ENCODE peak calls at places on chromosome 7, in eight cellular contexts. N, T, D, B, R, X, K and O are unnamed samples.

GRCh38 chr7:2269468-2270460 is 27.7 kb downstream of the NUDT1 start:
- DNase-seq in R (no peak), B (no peak), T (no peak), N (no peak), D (no peak), K (no peak), X (no peak), O (no peak)

GRCh38 chr7:5574770-5575269 is 151.2 kb upstream of the TNRC18 start:
- DNase-seq in N (no peak), D (peak; percentile 87), B (no peak), R (no peak), T (peak; percentile 70), K (no peak), X (no peak), O (no peak)

GRCh38 chr7:135164357-135165021 is 6.0 kb downstream of the CYREN start:
- DNase-seq in R (no peak), T (no peak), X (no peak), N (no peak), K (no peak), D (no peak), B (no peak), O (no peak)

GRCh38 chr7:115088938-115089337 is 167.0 kb downstream of the MDFIC start:
- DNase-seq in D (no peak), X (no peak), K (no peak), R (no peak), T (no peak), N (no peak), B (no peak), O (no peak)

GRCh38 chr7:2111568-2111967 is 121.2 kb downstream of the MAD1L1 start:
- DNase-seq in B (no peak), N (no peak), K (no peak), T (no peak), D (no peak), R (no peak), X (no peak), O (no peak)

GRCh38 chr7:110877086-110877485 is 213.8 kb upstream of the LRRN3 start:
- DNase-seq in X (no peak), K (no peak), R (no peak), N (no peak), T (no peak), B (no peak), D (no peak), O (no peak)

GRCh38 chr7:135169936-135170222 is 628 bp downstream of the CYREN start:
- DNase-seq in D (no peak), N (no peak), R (no peak), T (no peak), X (no peak), K (no peak), B (no peak), O (no peak)

GRCh38 chr7:8226526-8226925 is 35.4 kb downstream of the ICA1 start:
- DNase-seq in R (no peak), X (no peak), B (no peak), D (no peak), N (no peak), K (no peak), T (no peak), O (no peak)

GRCh38 chr7:605661-606450 is 86.2 kb upstream of the PDGFA start:
- DNase-seq in D (no peak), B (no peak), X (no peak), R (no peak), T (no peak), K (no peak), N (no peak), O (no peak)

GRCh38 chr7:604884-605531 is 85.4 kb upstream of the PDGFA start:
- DNase-seq in B (no peak), T (no peak), R (no peak), N (no peak), K (no peak), D (peak; percentile 57), X (no peak), O (no peak)

GRCh38 chr7:603152-603941 is 83.7 kb upstream of the PDGFA start:
- DNase-seq in R (no peak), K (no peak), B (no peak), T (no peak), X (no peak), N (no peak), D (peak; percentile 58), O (no peak)

GRCh38 chr7:602341-603141 is 82.9 kb upstream of the PDGFA start:
- DNase-seq in X (peak; percentile 21), K (no peak), R (no peak), B (no peak), T (peak; percentile 40), N (peak; percentile 67), D (peak; percentile 87), O (no peak)

DNA sequence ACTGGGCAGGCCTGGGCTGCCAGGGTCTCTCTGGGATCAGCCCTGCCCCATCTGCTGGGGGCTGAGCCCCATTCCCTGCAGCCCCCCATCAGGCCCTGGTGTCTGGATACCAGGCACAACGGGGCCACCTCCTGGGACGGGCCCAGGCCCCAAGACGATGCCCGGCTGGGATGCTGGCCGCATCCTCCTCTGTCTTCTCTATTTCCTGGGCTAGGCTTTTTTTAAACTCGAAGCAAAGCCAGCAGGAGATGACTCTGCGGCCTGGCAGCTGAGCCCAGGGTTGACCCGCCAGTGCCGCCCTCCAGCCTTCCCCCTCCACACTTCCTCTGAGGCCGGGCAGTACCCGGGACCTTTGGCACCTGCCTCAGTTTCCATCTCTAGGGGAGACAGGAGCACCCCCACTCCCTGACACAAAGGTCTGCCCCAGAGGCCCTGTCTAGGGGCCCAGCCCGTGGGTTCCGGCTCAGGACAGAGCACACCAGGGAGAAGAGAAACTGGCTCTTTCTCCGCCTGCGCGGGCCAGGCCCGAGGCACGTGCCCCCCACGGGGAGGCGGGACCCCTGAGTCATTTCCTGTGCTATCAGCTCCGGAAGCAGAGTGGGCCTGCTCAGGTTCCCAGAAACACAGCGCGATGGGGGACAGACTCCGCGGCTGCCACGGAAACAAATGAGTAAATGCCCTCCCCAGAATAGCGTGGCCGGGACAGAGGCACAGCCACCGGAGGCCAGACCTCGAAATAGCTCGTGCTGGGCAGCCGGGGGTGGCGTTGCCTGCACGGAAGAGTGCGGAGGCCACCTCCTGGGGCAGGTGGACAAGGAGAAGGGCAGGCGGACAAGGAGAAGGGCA is 84.6 kb upstream of the PDGFA start:
- DNase-seq in B (peak; percentile 45), X (peak; percentile 82), T (no peak), D (peak; percentile 75), N (peak; percentile 84), R (no peak), K (no peak), O (no peak)
- H3K4me3 ChIP-seq in B (no peak overlapping the region), X (no peak overlapping the region), T (no peak overlapping the region), D (peak overlapping the region; percentile 41), N (peak overlapping the region; percentile 6), R (no peak overlapping the region), K (no peak overlapping the region), O (peak overlapping the region; percentile 29)

GRCh38 chr7:73769481-73770001 is 529 bp downstream of the CLDN3 start:
- DNase-seq in N (no peak), R (no peak), T (no peak), B (no peak), D (peak; percentile 1), X (no peak), K (no peak), O (no peak)

GRCh38 chr7:73770860-73771665 is 993 bp upstream of the CLDN3 start:
- DNase-seq in K (no peak), N (no peak), T (no peak), D (peak; percentile 7), B (no peak), X (no peak), R (no peak), O (no peak)

GRCh38 chr7:73768661-73769480 is 1.2 kb downstream of the CLDN3 start:
- DNase-seq in K (no peak), N (no peak), T (peak; percentile 38), D (peak; percentile 4), X (no peak), R (no peak), B (no peak), O (no peak)

GRCh38 chr7:73766556-73767229 is 3.4 kb downstream of the CLDN3 start:
- DNase-seq in D (no peak), N (no peak), R (no peak), K (no peak), T (no peak), X (peak; percentile 55), B (peak; percentile 58), O (no peak)

DNA sequence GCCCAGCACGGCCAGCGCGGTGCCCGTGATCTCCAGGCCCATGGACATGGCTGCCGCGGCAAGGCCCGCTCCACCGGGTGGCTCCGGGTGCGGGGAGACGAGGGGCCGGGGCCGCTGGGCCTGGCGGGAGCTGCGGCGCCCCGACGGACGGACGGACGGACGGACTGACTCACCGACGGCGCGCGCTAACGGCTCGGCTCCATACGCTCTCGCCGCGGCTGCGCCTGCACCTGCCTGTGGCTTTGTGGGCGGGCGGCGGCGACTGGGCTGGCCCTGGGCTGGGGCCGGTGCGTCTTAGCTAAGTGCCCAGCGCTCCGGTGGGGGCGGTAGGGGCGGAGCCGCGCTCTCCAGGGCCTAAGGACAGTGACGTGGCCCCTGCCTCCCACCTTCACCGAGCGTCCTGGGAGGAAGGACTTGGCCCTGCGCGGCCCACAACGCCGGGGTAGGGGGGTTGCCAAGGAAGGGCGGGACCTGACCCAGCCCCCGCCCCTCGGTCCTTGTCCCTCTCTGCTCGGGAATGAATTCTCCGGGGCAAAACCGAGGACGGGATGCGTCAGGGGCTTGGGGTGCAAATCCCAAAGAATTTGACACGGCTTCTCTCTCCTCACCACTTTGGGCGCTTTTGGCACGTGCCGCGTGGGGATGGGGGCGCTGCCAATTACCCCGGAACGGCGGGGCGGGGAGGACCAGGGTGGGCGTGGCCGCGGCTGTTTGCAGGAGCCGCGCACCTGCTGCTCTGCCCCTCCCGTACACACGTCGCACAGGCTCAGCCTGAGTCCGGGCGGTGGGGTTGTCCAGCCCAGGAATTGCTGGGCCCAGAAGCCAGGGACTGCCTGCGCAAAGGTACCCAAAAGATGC is at the start of gene CLDN3:
- DNase-seq in B (peak; percentile 83), R (peak; percentile 73), K (no peak), N (no peak), D (peak; percentile 13), X (peak; percentile 94), T (peak; percentile 94), O (no peak)
- TF ChIP-seq POLR2AphosphoS5 in B (peak; percentile 64), R (peak; percentile 86), K (no peak), N (peak; percentile 64), D (no peak), X (peak; percentile 82), T (peak; percentile 87), O (no peak)

GRCh38 chr7:47326808-47327207 is 255.1 kb downstream of the TNS3 start:
- DNase-seq in D (no peak), R (no peak), T (no peak), N (peak; percentile 73), X (no peak), B (no peak), K (no peak), O (no peak)

GRCh38 chr7:47327306-47327697 is 254.6 kb downstream of the TNS3 start:
- DNase-seq in R (no peak), B (no peak), X (no peak), N (no peak), D (no peak), K (no peak), T (no peak), O (no peak)

GRCh38 chr7:47325337-47325736 is 256.6 kb downstream of the TNS3 start:
- DNase-seq in B (no peak), X (no peak), D (no peak), K (no peak), N (no peak), R (no peak), T (no peak), O (no peak)

GRCh38 chr7:47327698-47328391 is 254.1 kb downstream of the TNS3 start:
- DNase-seq in N (peak; percentile 92), R (no peak), K (no peak), T (peak; percentile 92), B (peak; percentile 71), D (no peak), X (peak; percentile 79), O (peak; percentile 86)

DNA sequence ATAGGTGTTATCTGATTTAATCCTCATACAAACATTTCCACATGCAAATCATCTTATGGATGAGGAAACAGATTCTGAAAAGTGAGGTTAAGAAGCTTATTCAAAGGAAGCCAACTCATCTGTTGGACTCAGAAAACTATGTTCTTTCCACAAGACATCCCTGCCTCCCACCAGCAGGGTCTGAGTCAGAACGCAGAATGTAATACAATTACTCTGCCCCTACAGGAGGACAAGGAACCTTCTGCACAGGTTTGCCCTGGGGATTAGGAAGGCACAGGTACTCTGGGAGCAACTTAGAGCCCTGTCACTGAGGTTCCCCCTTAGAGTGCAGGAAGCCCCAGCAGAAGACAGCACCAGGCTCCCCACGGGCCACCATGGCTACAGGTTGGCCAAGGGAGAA is 255.7 kb downstream of the TNS3 start:
- DNase-seq in X (no peak), D (no peak), K (no peak), T (peak; percentile 40), N (no peak), B (no peak), R (no peak), O (no peak)
- H3K4me1 ChIP-seq in X (peaks cover 38% of the 10 kb centered on the region), D (peaks cover 3% of the 10 kb centered on the region), K (peaks cover 44% of the 10 kb centered on the region), T (peaks cover 23% of the 10 kb centered on the region), N (peaks cover 58% of the 10 kb centered on the region), B (peaks cover 11% of the 10 kb centered on the region), R (peaks cover 12% of the 10 kb centered on the region), O (peaks cover 53% of the 10 kb centered on the region)

GRCh38 chr7:27116019-27116411 is 13.5 kb upstream of the HOXA2 start:
- DNase-seq in K (no peak), N (no peak), D (no peak), X (no peak), R (no peak), B (no peak), T (no peak), O (no peak)

GRCh38 chr7:27117687-27118491 is 12.7 kb downstream of the HOXA4 start:
- DNase-seq in N (peak; percentile 64), K (no peak), R (no peak), T (peak; percentile 75), B (no peak), D (no peak), X (no peak), O (no peak)

GRCh38 chr7:27116521-27116946 is 14.0 kb downstream of the HOXA4 start:
- DNase-seq in N (no peak), T (no peak), R (no peak), B (no peak), K (no peak), X (no peak), D (no peak), O (no peak)

GRCh38 chr7:27118580-27118979 is 12.0 kb downstream of the HOXA4 start:
- DNase-seq in T (no peak), N (no peak), K (no peak), D (no peak), X (no peak), B (no peak), R (no peak), O (no peak)

GRCh38 chr7:27116962-27117686 is 13.4 kb downstream of the HOXA4 start:
- DNase-seq in R (no peak), N (peak; percentile 62), T (no peak), B (no peak), X (no peak), D (no peak), K (no peak), O (peak; percentile 70)
- H3K4me3 ChIP-seq in R (no peak overlapping the region), N (peak overlapping the region; percentile 53), T (no peak overlapping the region), B (no peak overlapping the region), X (peak overlapping the region; percentile 34), D (no peak overlapping the region), K (peak overlapping the region; percentile 60), O (no peak overlapping the region)